ENCODE peak calls at places on chromosomes 5 and 9, in five cellular contexts. N, A, E, H and U are unnamed samples.

GRCh38 chr9:97980918-97981827 is 2.0 kb upstream of the ANP32B start:
- DNase-seq in H (no peak), E (peak; percentile 29), A (no peak), N (peak; percentile 62), U (peak; percentile 48)

GRCh38 chr9:37094751-37095150 is 25.6 kb upstream of the ZCCHC7 start:
- DNase-seq in E (no peak), A (no peak), N (no peak), H (no peak), U (no peak)

GRCh38 chr5:61449756-61450155 is 117.7 kb downstream of the ZSWIM6 start:
- DNase-seq in H (peak; percentile 24), N (peak; percentile 48), A (no peak), E (no peak), U (no peak)

GRCh38 chr9:15936316-15936869 is 383.6 kb downstream of the CCDC171 start:
- DNase-seq in A (no peak), N (peak; percentile 55), H (peak; percentile 4), E (no peak), U (no peak)

GRCh38 chr5:54309237-54309636 is 1.1 kb downstream of the ARL15 start:
- DNase-seq in E (peak; percentile 4), H (no peak), A (no peak), N (peak; percentile 48), U (no peak)

GRCh38 chr5:56480305-56481146 is 247.4 kb upstream of the ANKRD55 start:
- DNase-seq in H (peak; percentile 2), A (peak; percentile 84), N (peak; percentile 86), E (peak; percentile 48), U (peak; percentile 56)

GRCh38 chr5:15003511-15003920 is 131.9 kb upstream of the ANKH start:
- DNase-seq in A (no peak), E (peak; percentile 27), H (peak; percentile 83), N (peak; percentile 89), U (peak; percentile 58)

GRCh38 chr9:136326061-136326776 is 1.1 kb upstream of the GPSM1 start:
- DNase-seq in H (no peak), N (peak; percentile 79), A (peak; percentile 86), E (no peak), U (no peak)

GRCh38 chr5:174503461-174504265 is 220.7 kb upstream of the MSX2 start:
- DNase-seq in E (peak; percentile 68), H (peak; percentile 92), N (peak; percentile 73), A (no peak), U (peak; percentile 51)

GRCh38 chr5:36300927-36301540 is 668 bp downstream of the RANBP3L start:
- DNase-seq in E (no peak), H (peak; percentile 76), A (no peak), N (peak; percentile 52), U (no peak)

GRCh38 chr5:158060216-158060615 is 201.3 kb upstream of the CLINT1 start:
- DNase-seq in N (no peak), H (peak; percentile 68), A (no peak), E (no peak), U (no peak)

GRCh38 chr5:124642148-124642547 is 104.3 kb downstream of the ZNF608 start:
- DNase-seq in N (no peak), H (no peak), A (no peak), E (no peak), U (no peak)

GRCh38 chr5:64979518-64979917 is 210.8 kb downstream of the CWC27 start:
- DNase-seq in E (no peak), N (no peak), A (no peak), H (no peak), U (no peak)

GRCh38 chr5:2176581-2176980 is 293.9 kb upstream of the IRX4 start:
- DNase-seq in N (no peak), H (peak; percentile 32), E (no peak), A (no peak), U (no peak)

GRCh38 chr5:157387683-157388093 is 72.3 kb upstream of the NIPAL4 start:
- DNase-seq in N (peak; percentile 90), H (peak; percentile 96), A (no peak), E (no peak), U (no peak)

GRCh38 chr9:123318961-123319421 is 37.0 kb upstream of the CRB2 start:
- DNase-seq in E (no peak), H (no peak), A (peak; percentile 43), N (no peak), U (no peak)

GRCh38 chr9:131630206-131630831 is 85.0 kb downstream of the PRRT1B start:
- DNase-seq in A (no peak), E (no peak), N (no peak), H (no peak), U (no peak)

GRCh38 chr9:131633491-131634031 is 88.2 kb downstream of the PRRT1B start:
- DNase-seq in N (peak; percentile 61), A (no peak), E (no peak), H (no peak), U (no peak)

GRCh38 chr9:131629827-131630205 is 84.5 kb downstream of the PRRT1B start:
- DNase-seq in H (no peak), A (no peak), E (no peak), N (no peak), U (no peak)

GRCh38 chr9:131628821-131629197 is 83.5 kb downstream of the PRRT1B start:
- DNase-seq in A (no peak), H (no peak), E (no peak), N (no peak), U (no peak)

DNA sequence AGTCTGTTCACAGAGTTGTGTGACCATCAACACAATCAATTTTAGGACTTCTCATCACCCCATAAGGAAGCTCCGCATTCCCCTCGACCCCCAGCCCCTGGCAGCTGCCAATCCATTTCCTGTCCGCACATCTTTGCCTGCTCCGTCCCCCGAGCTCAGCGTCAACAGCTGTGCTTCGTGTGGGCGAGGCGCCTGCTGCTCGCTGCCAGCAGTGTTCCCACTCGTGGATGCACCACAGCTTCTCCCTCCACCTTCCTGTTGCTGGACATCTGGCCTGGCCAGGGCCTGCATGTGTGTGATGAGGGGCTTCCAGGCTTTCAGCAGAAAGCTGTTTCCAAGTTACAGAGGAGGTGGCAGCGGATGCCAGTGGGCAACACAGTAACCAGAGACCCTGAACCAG is 85.9 kb downstream of the PRRT1B start:
- DNase-seq in E (no peak), N (no peak), A (no peak), H (no peak), U (no peak)
- H3K27ac ChIP-seq in E (no peak overlapping the region), N (no peak overlapping the region), A (no peak overlapping the region), H (no peak overlapping the region), U (no peak overlapping the region)

GRCh38 chr5:132302413-132302812 is 8.2 kb downstream of the SLC22A4 start:
- DNase-seq in E (no peak), A (no peak), H (no peak), N (no peak), U (no peak)

GRCh38 chr5:132300572-132301340 is 6.6 kb downstream of the SLC22A4 start:
- DNase-seq in A (no peak), N (no peak), H (no peak), E (no peak), U (no peak)

GRCh38 chr5:132301341-132302274 is 7.4 kb downstream of the SLC22A4 start:
- DNase-seq in H (no peak), E (no peak), N (no peak), A (no peak), U (no peak)

GRCh38 chr5:132305420-132305819 is 11.2 kb downstream of the SLC22A4 start:
- DNase-seq in H (no peak), N (no peak), A (no peak), E (no peak), U (no peak)

DNA sequence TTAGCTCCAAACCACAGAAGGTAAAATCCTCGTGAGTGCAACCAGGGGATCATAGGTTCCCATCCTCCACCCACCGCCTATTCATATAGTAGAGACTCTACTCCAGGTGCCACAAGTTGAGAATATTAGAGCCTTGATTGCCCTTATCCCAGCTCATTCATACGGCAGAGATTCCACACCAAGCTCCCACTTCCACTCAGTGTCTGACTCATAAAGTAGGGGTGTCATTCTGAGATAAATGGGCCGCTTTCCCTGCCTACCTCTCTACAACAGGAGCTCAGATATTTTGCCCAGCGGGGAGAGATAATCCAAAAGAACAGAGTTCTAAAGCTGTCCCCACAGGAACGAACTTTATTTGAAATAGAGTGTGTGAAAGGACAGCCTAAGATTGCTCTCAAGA is 9.4 kb downstream of the SLC22A4 start:
- DNase-seq in A (no peak), E (no peak), N (no peak), H (no peak), U (no peak)
- H3K27ac ChIP-seq in A (no peak overlapping the region), E (no peak overlapping the region), N (no peak overlapping the region), H (no peak overlapping the region), U (no peak overlapping the region)

GRCh38 chr5:109410389-109411174 is 808 bp upstream of the PJA2 start:
- DNase-seq in N (peak; percentile 88), H (peak; percentile 67), A (peak; percentile 87), E (peak; percentile 77), U (peak; percentile 79)

GRCh38 chr5:109411175-109411514 is 1.4 kb upstream of the PJA2 start:
- DNase-seq in H (no peak), N (no peak), A (no peak), E (no peak), U (no peak)

GRCh38 chr5:109412981-109413402 is 3.2 kb upstream of the PJA2 start:
- DNase-seq in H (no peak), E (no peak), N (no peak), A (no peak), U (no peak)

GRCh38 chr5:109409844-109410388 is at the start of gene PJA2:
- DNase-seq in H (peak; percentile 99), E (peak; percentile 93), N (peak; percentile 100), A (peak; percentile 99), U (peak; percentile 100)

DNA sequence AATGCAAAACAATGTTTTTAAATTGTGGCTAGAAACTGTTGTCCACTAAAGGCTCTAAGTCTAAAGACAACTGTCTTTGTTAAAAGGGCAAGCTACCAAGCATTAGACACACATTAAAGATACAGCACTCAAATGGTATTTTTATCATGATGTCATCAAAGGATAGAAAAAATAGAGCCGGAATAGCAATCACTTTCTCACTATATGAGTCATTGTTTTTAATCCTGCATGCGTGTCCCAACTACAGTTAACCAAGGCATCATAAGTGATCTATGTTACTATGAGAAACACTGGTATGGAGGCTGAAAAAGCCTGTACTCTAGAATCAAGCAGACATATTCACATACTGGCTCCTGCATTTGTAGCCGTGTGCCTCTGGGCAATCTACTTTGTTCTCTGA is 1.9 kb upstream of the PJA2 start:
- DNase-seq in E (no peak), N (peak; percentile 93), A (no peak), H (peak; percentile 73), U (no peak)
- H3K27ac ChIP-seq in E (no peak overlapping the region), N (peak overlapping the region; percentile 99), A (no peak overlapping the region), H (no peak overlapping the region), U (no peak overlapping the region)

DNA sequence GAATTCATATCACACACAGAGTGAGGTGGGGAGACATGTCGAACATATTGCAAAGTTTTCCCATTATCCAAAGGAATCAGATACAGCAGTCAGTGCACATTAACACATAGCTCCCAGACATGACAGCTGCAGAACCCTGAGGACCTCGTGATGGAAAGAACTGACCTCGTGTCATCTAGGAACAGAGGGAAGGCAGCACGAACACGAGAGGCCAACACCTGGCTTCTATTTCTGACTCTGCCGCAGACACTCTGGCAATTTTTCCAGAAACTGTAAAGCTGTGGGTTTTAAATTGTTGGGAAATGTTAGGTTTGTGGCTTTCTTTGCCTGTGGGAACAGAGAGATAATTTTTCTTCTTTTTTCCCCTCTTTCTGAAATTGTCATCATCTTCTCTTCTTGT is 315.0 kb upstream of the PIK3R1 start:
- DNase-seq in E (no peak), N (no peak), A (no peak), H (no peak), U (no peak)
- H3K27ac ChIP-seq in E (no peak overlapping the region), N (no peak overlapping the region), A (no peak overlapping the region), H (no peak overlapping the region), U (no peak overlapping the region)